ENCODE peak calls at places on chromosomes 3 and 15, in six cellular contexts. A, H, Q, K, T and X are unnamed samples.

GRCh38 chr15:74958320-74958907 is 1.8 kb upstream of the RPP25 start:
- DNase-seq in K (no peak), Q (no peak), H (no peak), A (no peak), T (peak; percentile 35), X (peak; percentile 64)

GRCh38 chr15:63514533-63514943 is 10.1 kb downstream of the USP3 start:
- DNase-seq in Q (no peak), T (no peak), A (no peak), K (no peak), H (no peak), X (no peak)

GRCh38 chr15:48859426-48859825 is 18.5 kb upstream of the EID1 start:
- DNase-seq in K (no peak), H (no peak), T (no peak), Q (no peak), A (no peak), X (no peak)

GRCh38 chr3:170499562-170500156 is 81.0 kb downstream of the CLDN11 start:
- DNase-seq in T (no peak), Q (peak; percentile 63), A (no peak), K (peak; percentile 15), H (no peak), X (peak; percentile 65)

GRCh38 chr3:89565098-89565497 is 457.7 kb downstream of the EPHA3 start:
- DNase-seq in A (no peak), H (no peak), T (no peak), Q (no peak), K (no peak), X (no peak)

GRCh38 chr15:48281674-48282073 is 49.6 kb upstream of the DUT start:
- DNase-seq in Q (no peak), K (no peak), H (no peak), T (no peak), A (no peak), X (no peak)

GRCh38 chr3:19022546-19022945 is 125.8 kb upstream of the KCNH8 start:
- DNase-seq in A (no peak), H (no peak), Q (no peak), T (no peak), K (no peak), X (no peak)

GRCh38 chr3:12148183-12148940 is 10.3 kb downstream of the TIMP4 start:
- DNase-seq in K (no peak), H (no peak), A (no peak), Q (no peak), T (no peak), X (no peak)

GRCh38 chr3:141544697-141545096 is 57.9 kb downstream of the RASA2 start:
- DNase-seq in H (no peak), A (no peak), Q (no peak), T (no peak), K (no peak), X (no peak)

GRCh38 chr3:16665282-16665741 is 60.1 kb upstream of the DAZL start:
- DNase-seq in A (no peak), Q (no peak), H (no peak), T (peak; percentile 34), K (no peak), X (no peak)

GRCh38 chr15:91520848-91521247 is 332.7 kb upstream of the SLCO3A1 start:
- DNase-seq in T (no peak), K (no peak), A (no peak), H (no peak), Q (no peak), X (no peak)

GRCh38 chr15:59346951-59347350 is 25.7 kb downstream of the MYO1E start:
- DNase-seq in Q (no peak), A (no peak), T (no peak), H (no peak), K (no peak), X (no peak)

GRCh38 chr3:142723968-142724681 is at the start of gene TRPC1:
- DNase-seq in K (peak; percentile 89), T (peak; percentile 73), H (no peak), Q (peak; percentile 96), A (peak; percentile 97), X (peak; percentile 97)

GRCh38 chr15:41495736-41496599 is 2.3 kb downstream of the ITPKA start:
- DNase-seq in K (no peak), Q (no peak), T (no peak), H (no peak), A (no peak), X (no peak)

GRCh38 chr15:92647467-92648163 is 8.0 kb downstream of the FAM174B start:
- DNase-seq in T (no peak), K (no peak), H (no peak), Q (no peak), A (no peak), X (no peak)

GRCh38 chr3:25472153-25472552 is 44.1 kb downstream of the RARB start:
- DNase-seq in K (no peak), T (no peak), A (no peak), Q (no peak), H (no peak), X (no peak)

GRCh38 chr15:78241017-78241416 is 6.7 kb upstream of the ACSBG1 start:
- DNase-seq in K (peak; percentile 74), T (peak; percentile 86), H (no peak), A (peak; percentile 41), Q (peak; percentile 93), X (peak; percentile 91)

GRCh38 chr3:195441971-195442572 is 748 bp downstream of the ACAP2 start:
- DNase-seq in H (no peak), A (peak; percentile 49), T (peak; percentile 48), K (peak; percentile 69), Q (peak; percentile 36), X (peak; percentile 67)

GRCh38 chr15:90087454-90088154 is 14.7 kb downstream of the IDH2 start:
- DNase-seq in T (no peak), Q (no peak), A (no peak), H (no peak), K (peak; percentile 32), X (peak; percentile 74)

GRCh38 chr3:184552863-184553262 is 8.7 kb upstream of the EPHB3 start:
- DNase-seq in H (no peak), K (no peak), T (no peak), Q (no peak), A (no peak), X (no peak)

GRCh38 chr3:11556851-11557644 is 86.7 kb downstream of the VGLL4 start:
- DNase-seq in H (no peak), Q (no peak), K (no peak), A (no peak), T (no peak), X (no peak)

GRCh38 chr3:20394243-20394642 is 208.2 kb upstream of the SGO1 start:
- DNase-seq in H (no peak), T (no peak), K (no peak), A (no peak), Q (no peak), X (no peak)

GRCh38 chr3:122234117-122234516 is 50.6 kb downstream of the CASR start:
- DNase-seq in Q (no peak), A (no peak), K (no peak), T (no peak), H (no peak), X (no peak)